ENCODE peak calls at places on chromosomes 5 and 9, in seven cellular contexts. L is lung; C is CD4-positive, alpha-beta T cell; N is A549; Y is mesendoderm; G is mesenchymal stem cell; R is AG04450. F is an unnamed sample.

GRCh38 chr5:139312075-139312474 is 18.5 kb downstream of the MATR3 start:
- DNase-seq in L (no peak), C (no peak), N (no peak), Y (peak), G (no peak), R (no peak), F (no peak)

GRCh38 chr9:127684576-127684975 is 22.2 kb upstream of the CFAP157 start:
- DNase-seq in L (no peak), C (no peak), N (no peak), Y (peak), G (peak), R (no peak), F (peak)

GRCh38 chr5:151180291-151180690 is 22.7 kb upstream of the ANXA6 start:
- DNase-seq in L (no peak), C (no peak), N (no peak), Y (no peak), G (no peak), R (no peak), F (no peak)

GRCh38 chr5:68950111-68950510 is 143.7 kb upstream of the SLC30A5 start:
- DNase-seq in L (peak), C (no peak), N (no peak), Y (peak), G (no peak), R (no peak), F (no peak)

GRCh38 chr9:126501383-126502331 is 112.1 kb upstream of the LMX1B start:
- DNase-seq in L (no peak), C (no peak), N (no peak), Y (no peak), G (no peak), R (no peak), F (no peak)

GRCh38 chr9:20620658-20621552 is 1.4 kb downstream of the MLLT3 start:
- DNase-seq in L (peak), C (peak), N (peak), Y (peak), G (peak), R (no peak), F (peak)

GRCh38 chr9:107488400-107489143 is 997 bp downstream of the KLF4 start:
- DNase-seq in L (peak), C (no peak), N (peak), Y (peak), G (peak), R (no peak), F (peak)

GRCh38 chr5:98510111-98510510 is 263.4 kb upstream of the RGMB start:
- DNase-seq in L (no peak), C (no peak), N (no peak), Y (peak), G (peak), R (no peak), F (peak)

GRCh38 chr9:23644326-23644725 is 181.7 kb downstream of the ELAVL2 start:
- DNase-seq in L (no peak), C (no peak), N (no peak), Y (no peak), G (no peak), R (no peak), F (no peak)

GRCh38 chr5:88833371-88834107 is 49.4 kb downstream of the MEF2C start:
- DNase-seq in L (no peak), C (no peak), N (no peak), Y (peak), G (peak), R (no peak), F (peak)

GRCh38 chr5:17180957-17181723 is 36.3 kb upstream of the BASP1 start:
- DNase-seq in L (no peak), C (no peak), N (peak), Y (peak), G (peak), R (peak), F (peak)

GRCh38 chr9:127340721-127341120 is 56.2 kb upstream of the SLC2A8 start:
- DNase-seq in L (no peak), C (no peak), N (no peak), Y (no peak), G (no peak), R (no peak), F (no peak)

GRCh38 chr5:136051486-136052220 is 22.9 kb downstream of the TGFBI start:
- DNase-seq in L (no peak), C (no peak), N (no peak), Y (no peak), G (peak), R (no peak), F (no peak)

GRCh38 chr5:116436674-116437350 is 137.8 kb downstream of the SEMA6A start:
- DNase-seq in L (no peak), C (no peak), N (no peak), Y (no peak), G (no peak), R (no peak), F (no peak)

GRCh38 chr5:127950707-127951356 is 132.7 kb upstream of the SLC12A2 start:
- DNase-seq in L (no peak), C (no peak), N (no peak), Y (no peak), G (peak), R (no peak), F (peak)

GRCh38 chr5:124289641-124290201 is 456.7 kb downstream of the ZNF608 start:
- DNase-seq in L (no peak), C (no peak), N (no peak), Y (peak), G (no peak), R (no peak), F (no peak)

GRCh38 chr9:37902804-37903580 is 935 bp downstream of the SLC25A51 start:
- DNase-seq in L (no peak), C (no peak), N (no peak), Y (peak), G (peak), R (no peak), F (peak)

GRCh38 chr9:878239-878638 is 36.7 kb downstream of the DMRT1 start:
- DNase-seq in L (no peak), C (no peak), N (no peak), Y (no peak), G (no peak), R (no peak), F (no peak)

GRCh38 chr9:110152704-110153374 is 55.1 kb downstream of the C9orf152 start:
- DNase-seq in L (no peak), C (no peak), N (peak), Y (peak), G (peak), R (no peak), F (peak)

GRCh38 chr5:2582106-2582505 is 169.4 kb downstream of the IRX2 start:
- DNase-seq in L (no peak), C (no peak), N (no peak), Y (no peak), G (no peak), R (no peak), F (no peak)

GRCh38 chr9:129726322-129727160 is 26.3 kb downstream of the PTGES start:
- DNase-seq in L (peak), C (peak), N (peak), Y (peak), G (peak), R (peak), F (peak)

GRCh38 chr9:121886759-121887485 is 206.2 kb downstream of the TTLL11 start:
- DNase-seq in L (no peak), C (no peak), N (no peak), Y (no peak), G (no peak), R (no peak), F (no peak)

GRCh38 chr9:100167912-100168775 is 69.1 kb downstream of the INVS start:
- DNase-seq in L (no peak), C (no peak), N (no peak), Y (peak), G (peak), R (no peak), F (peak)

GRCh38 chr9:16653491-16654407 is 216.7 kb downstream of the BNC2 start:
- DNase-seq in L (no peak), C (no peak), N (no peak), Y (peak), G (peak), R (no peak), F (no peak)

GRCh38 chr9:119556129-119556875 is 187.1 kb upstream of the BRINP1 start:
- DNase-seq in L (peak), C (peak), N (peak), Y (peak), G (peak), R (no peak), F (peak)

GRCh38 chr5:2167671-2168070 is 284.9 kb upstream of the IRX4 start:
- DNase-seq in L (no peak), C (no peak), N (no peak), Y (no peak), G (no peak), R (no peak), F (no peak)

GRCh38 chr5:177389368-177390169 is 5.3 kb downstream of the SLC34A1 start:
- DNase-seq in L (no peak), C (no peak), N (no peak), Y (peak), G (peak), R (peak), F (peak)

GRCh38 chr5:73908440-73908839 is 282.4 kb downstream of the ARHGEF28 start:
- DNase-seq in L (no peak), C (no peak), N (no peak), Y (no peak), G (no peak), R (no peak), F (no peak)

GRCh38 chr5:312845-313244 is 8.7 kb upstream of the AHRR start:
- DNase-seq in L (no peak), C (no peak), N (no peak), Y (no peak), G (no peak), R (no peak), F (no peak)

GRCh38 chr9:20205821-20206220 is 416.5 kb downstream of the MLLT3 start:
- DNase-seq in L (no peak), C (no peak), N (no peak), Y (no peak), G (no peak), R (no peak), F (no peak)

GRCh38 chr5:130102375-130102774 is 198.1 kb downstream of the CHSY3 start:
- DNase-seq in L (no peak), C (no peak), N (no peak), Y (no peak), G (no peak), R (no peak), F (no peak)

GRCh38 chr5:81162501-81162900 is 70.6 kb upstream of the CKMT2 start:
- DNase-seq in L (no peak), C (no peak), N (no peak), Y (no peak), G (no peak), R (no peak), F (no peak)

GRCh38 chr5:32543291-32543690 is 42.1 kb upstream of the SUB1 start:
- DNase-seq in L (no peak), C (no peak), N (no peak), Y (no peak), G (no peak), R (no peak), F (peak)

GRCh38 chr5:174271316-174271715 is 225.8 kb downstream of the NSG2 start:
- DNase-seq in L (no peak), C (no peak), N (no peak), Y (no peak), G (no peak), R (no peak), F (no peak)

GRCh38 chr9:89154651-89155336 is 23.8 kb downstream of the SHC3 start:
- DNase-seq in L (no peak), C (no peak), N (peak), Y (no peak), G (peak), R (peak), F (peak)

GRCh38 chr5:87722286-87722685 is 309.6 kb upstream of the CCNH start:
- DNase-seq in L (no peak), C (no peak), N (no peak), Y (no peak), G (no peak), R (no peak), F (no peak)

GRCh38 chr5:1028481-1029269 is 20.1 kb downstream of the NKD2 start:
- DNase-seq in L (no peak), C (no peak), N (no peak), Y (no peak), G (no peak), R (no peak), F (no peak)

GRCh38 chr5:31573494-31573893 is 41.4 kb downstream of the C5orf22 start:
- DNase-seq in L (no peak), C (no peak), N (no peak), Y (no peak), G (no peak), R (no peak), F (no peak)

GRCh38 chr9:90965911-90966290 is 164.3 kb downstream of the SYK start:
- DNase-seq in L (no peak), C (no peak), N (no peak), Y (no peak), G (no peak), R (no peak), F (no peak)
- H3K27ac ChIP-seq in L (no peak), C (no peak), N (no peak), Y (no peak), G (peak), R (no peak), F (peak)

GRCh38 chr5:14870347-14871083 is 1.1 kb downstream of the ANKH start:
- DNase-seq in L (no peak), C (peak), N (no peak), Y (no peak), G (no peak), R (no peak), F (no peak)
- H3K27ac ChIP-seq in L (peak), C (peak), N (peak), Y (no peak), G (no peak), R (no peak), F (no peak)

GRCh38 chr9:117214416-117214815 is 200.4 kb downstream of the ASTN2 start:
- DNase-seq in L (no peak), C (no peak), N (no peak), Y (no peak), G (no peak), R (no peak), F (no peak)
- H3K27ac ChIP-seq in L (no peak), C (no peak), N (no peak), Y (no peak), G (no peak), R (no peak), F (no peak)

GRCh38 chr9:14095272-14095671 is 218.7 kb downstream of the NFIB start:
- DNase-seq in L (no peak), C (no peak), N (no peak), Y (no peak), G (no peak), R (no peak), F (no peak)
- H3K27ac ChIP-seq in L (peak), C (no peak), N (no peak), Y (no peak), G (no peak), R (no peak), F (no peak)

GRCh38 chr9:2241875-2242741 is 227.0 kb downstream of the SMARCA2 start:
- DNase-seq in L (peak), C (peak), N (peak), Y (peak), G (peak), R (peak), F (peak)
- H3K27ac ChIP-seq in L (peak), C (no peak), N (peak), Y (peak), G (peak), R (peak), F (no peak)

GRCh38 chr5:5350101-5350500 is 72.4 kb upstream of the ICE1 start:
- DNase-seq in L (no peak), C (no peak), N (peak), Y (no peak), G (peak), R (no peak), F (no peak)
- H3K27ac ChIP-seq in L (no peak), C (no peak), N (peak), Y (no peak), G (no peak), R (no peak), F (no peak)

GRCh38 chr5:71738962-71739361 is 19.9 kb downstream of the CARTPT start:
- DNase-seq in L (no peak), C (no peak), N (no peak), Y (no peak), G (no peak), R (no peak), F (no peak)
- H3K27ac ChIP-seq in L (no peak), C (no peak), N (no peak), Y (no peak), G (no peak), R (no peak), F (no peak)

GRCh38 chr5:133963493-133964128 is 4.8 kb downstream of the C5orf15 start:
- DNase-seq in L (no peak), C (no peak), N (no peak), Y (no peak), G (no peak), R (no peak), F (no peak)
- H3K27ac ChIP-seq in L (no peak), C (no peak), N (no peak), Y (no peak), G (peak), R (no peak), F (peak)

GRCh38 chr9:93600504-93600903 is 24.1 kb downstream of the PHF2 start:
- DNase-seq in L (peak), C (no peak), N (no peak), Y (peak), G (no peak), R (no peak), F (no peak)

GRCh38 chr9:93598647-93599241 is 22.4 kb downstream of the PHF2 start:
- DNase-seq in L (no peak), C (no peak), N (no peak), Y (no peak), G (no peak), R (no peak), F (no peak)

GRCh38 chr9:93597871-93598646 is 21.7 kb downstream of the PHF2 start:
- DNase-seq in L (no peak), C (no peak), N (no peak), Y (no peak), G (no peak), R (no peak), F (no peak)

GRCh38 chr9:93601063-93601462 is 24.7 kb downstream of the PHF2 start:
- DNase-seq in L (no peak), C (no peak), N (no peak), Y (no peak), G (no peak), R (no peak), F (no peak)

DNA sequence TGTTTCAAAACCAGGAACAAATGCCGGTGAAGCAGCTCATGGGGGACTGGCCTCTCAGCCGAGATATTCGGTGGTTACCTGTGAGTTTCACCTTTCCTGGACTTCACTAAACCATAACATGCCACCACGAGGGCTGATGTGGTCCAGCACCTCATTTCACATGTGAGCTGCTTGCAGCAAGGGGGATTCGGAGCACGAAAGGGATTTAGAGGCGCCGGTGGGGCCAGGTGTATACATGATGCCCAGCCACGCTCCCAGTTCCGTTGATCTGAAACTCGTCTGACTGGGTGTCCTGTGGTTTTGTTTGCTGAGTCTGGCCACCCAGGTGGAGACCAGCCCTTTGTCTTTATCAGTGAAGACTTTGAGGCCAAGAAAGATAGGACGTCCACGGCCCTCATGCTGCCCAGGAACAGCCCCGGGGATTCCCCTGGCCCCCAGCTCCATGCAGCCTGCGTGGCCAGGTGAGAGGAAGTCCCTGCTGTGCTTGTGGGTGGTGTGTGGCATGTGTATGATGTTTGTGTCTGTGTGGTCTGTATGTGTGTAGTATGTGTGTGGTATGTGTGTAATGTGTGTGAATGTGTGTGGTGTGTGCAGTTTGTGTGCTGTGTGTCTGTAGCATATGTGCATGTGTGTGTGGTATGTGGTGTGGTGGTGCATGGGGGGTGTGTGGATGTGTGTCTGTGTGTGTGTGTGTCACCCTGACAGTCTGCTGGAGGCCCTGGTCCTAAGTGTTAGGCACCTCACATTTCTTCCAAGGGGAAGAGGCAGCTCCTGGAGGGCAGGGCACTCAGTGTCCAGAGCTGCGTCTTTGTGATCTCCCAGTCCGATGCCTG is 23.4 kb downstream of the PHF2 start:
- DNase-seq in L (peak), C (no peak), N (no peak), Y (no peak), G (no peak), R (no peak), F (no peak)
- H3K27ac ChIP-seq in L (no peak), C (no peak), N (no peak), Y (no peak), G (no peak), R (no peak), F (no peak)